ENCODE peak calls at places on chromosomes 7 and 10, in six cellular contexts. One of them, this sample, is unnamed. For H3K27me3, the result is how much of the 10 kb centered on the place peaks cover.

GRCh38 chr10:131242007-131242406 is 69.5 kb downstream of the TCERG1L start:
- DNase-seq in IMR-90: no peak
- DNase-seq in CD8-positive, alpha-beta T cell: no peak
- DNase-seq in PC-9: no peak
- DNase-seq in heart right ventricle: peak
- DNase-seq in K562: peak
- DNase-seq in this sample: no peak

GRCh38 chr10:35467186-35467585 is 130.9 kb downstream of the CCNY start:
- DNase-seq in IMR-90: no peak
- DNase-seq in K562: no peak
- DNase-seq in CD8-positive, alpha-beta T cell: no peak
- DNase-seq in heart right ventricle: no peak
- DNase-seq in PC-9: no peak
- DNase-seq in this sample: no peak

GRCh38 chr7:134071355-134072331 is 55.5 kb upstream of the LRGUK start:
- DNase-seq in IMR-90: no peak
- DNase-seq in CD8-positive, alpha-beta T cell: no peak
- DNase-seq in heart right ventricle: no peak
- DNase-seq in K562: no peak
- DNase-seq in PC-9: no peak
- DNase-seq in this sample: no peak

GRCh38 chr7:26617066-26617465 is 247.3 kb downstream of the SKAP2 start:
- DNase-seq in PC-9: no peak
- DNase-seq in K562: no peak
- DNase-seq in heart right ventricle: no peak
- DNase-seq in CD8-positive, alpha-beta T cell: no peak
- DNase-seq in IMR-90: no peak
- DNase-seq in this sample: no peak

GRCh38 chr7:90751595-90751994 is 155.5 kb downstream of the CDK14 start:
- DNase-seq in K562: no peak
- DNase-seq in heart right ventricle: no peak
- DNase-seq in CD8-positive, alpha-beta T cell: no peak
- DNase-seq in IMR-90: no peak
- DNase-seq in PC-9: no peak
- DNase-seq in this sample: no peak

GRCh38 chr7:142478479-142479220 is 220.8 kb upstream of the PRSS58 start:
- DNase-seq in heart right ventricle: no peak
- DNase-seq in PC-9: peak
- DNase-seq in IMR-90: peak
- DNase-seq in CD8-positive, alpha-beta T cell: no peak
- DNase-seq in K562: peak
- DNase-seq in this sample: peak

GRCh38 chr10:59134785-59135184 is 41.7 kb upstream of the PHYHIPL start:
- DNase-seq in K562: no peak
- DNase-seq in IMR-90: no peak
- DNase-seq in PC-9: no peak
- DNase-seq in CD8-positive, alpha-beta T cell: no peak
- DNase-seq in heart right ventricle: no peak
- DNase-seq in this sample: no peak

GRCh38 chr10:26805567-26806245 is 55.1 kb downstream of the ABI1 start:
- DNase-seq in PC-9: no peak
- DNase-seq in K562: no peak
- DNase-seq in CD8-positive, alpha-beta T cell: no peak
- DNase-seq in heart right ventricle: no peak
- DNase-seq in IMR-90: peak
- DNase-seq in this sample: no peak

GRCh38 chr10:74753295-74754211 is 72.8 kb upstream of the KAT6B start:
- DNase-seq in K562: no peak
- DNase-seq in CD8-positive, alpha-beta T cell: no peak
- DNase-seq in heart right ventricle: no peak
- DNase-seq in IMR-90: peak
- DNase-seq in PC-9: no peak
- DNase-seq in this sample: no peak

GRCh38 chr10:17838080-17838634 is 29.0 kb downstream of the MRC1 start:
- DNase-seq in CD8-positive, alpha-beta T cell: no peak
- DNase-seq in PC-9: no peak
- DNase-seq in K562: no peak
- DNase-seq in IMR-90: no peak
- DNase-seq in heart right ventricle: no peak
- DNase-seq in this sample: no peak

GRCh38 chr10:62424026-62424425 is 49.9 kb downstream of the ZNF365 start:
- DNase-seq in IMR-90: no peak
- DNase-seq in PC-9: no peak
- DNase-seq in CD8-positive, alpha-beta T cell: no peak
- DNase-seq in K562: no peak
- DNase-seq in heart right ventricle: no peak
- DNase-seq in this sample: no peak

GRCh38 chr10:10038358-10038757 is 979.3 kb upstream of the CELF2 start:
- DNase-seq in IMR-90: peak
- DNase-seq in CD8-positive, alpha-beta T cell: no peak
- DNase-seq in PC-9: no peak
- DNase-seq in K562: no peak
- DNase-seq in heart right ventricle: no peak
- DNase-seq in this sample: no peak

GRCh38 chr10:24930427-24930826 is 22.0 kb downstream of the PRTFDC1 start:
- DNase-seq in CD8-positive, alpha-beta T cell: no peak
- DNase-seq in IMR-90: no peak
- DNase-seq in K562: no peak
- DNase-seq in PC-9: no peak
- DNase-seq in heart right ventricle: no peak
- DNase-seq in this sample: no peak

GRCh38 chr7:12834782-12835181 is 147.3 kb downstream of the ARL4A start:
- DNase-seq in PC-9: no peak
- DNase-seq in heart right ventricle: no peak
- DNase-seq in IMR-90: no peak
- DNase-seq in K562: no peak
- DNase-seq in CD8-positive, alpha-beta T cell: no peak
- DNase-seq in this sample: no peak

GRCh38 chr7:14419554-14419953 is 430.1 kb upstream of the ETV1 start:
- DNase-seq in PC-9: no peak
- DNase-seq in IMR-90: no peak
- DNase-seq in heart right ventricle: no peak
- DNase-seq in CD8-positive, alpha-beta T cell: no peak
- DNase-seq in K562: no peak
- DNase-seq in this sample: no peak

GRCh38 chr10:95235676-95236067 is 41.6 kb downstream of the ACSM6 start:
- DNase-seq in IMR-90: no peak
- DNase-seq in PC-9: no peak
- DNase-seq in K562: no peak
- DNase-seq in CD8-positive, alpha-beta T cell: no peak
- DNase-seq in heart right ventricle: no peak
- DNase-seq in this sample: no peak

GRCh38 chr10:55397777-55398176 is 596.7 kb upstream of the PCDH15 start:
- DNase-seq in PC-9: no peak
- DNase-seq in heart right ventricle: no peak
- DNase-seq in CD8-positive, alpha-beta T cell: no peak
- DNase-seq in K562: no peak
- DNase-seq in IMR-90: no peak
- DNase-seq in this sample: no peak

GRCh38 chr7:21430575-21430954 is 2.7 kb downstream of the SP4 start:
- DNase-seq in K562: no peak
- DNase-seq in CD8-positive, alpha-beta T cell: no peak
- DNase-seq in IMR-90: no peak
- DNase-seq in PC-9: no peak
- DNase-seq in heart right ventricle: no peak
- DNase-seq in this sample: no peak
- H3K4me3 ChIP-seq in K562: no peak
- H3K4me3 ChIP-seq in CD8-positive, alpha-beta T cell: peak
- H3K4me3 ChIP-seq in IMR-90: no peak
- H3K4me3 ChIP-seq in PC-9: no peak
- H3K4me3 ChIP-seq in heart right ventricle: peak
- H3K4me3 ChIP-seq in this sample: no peak

DNA sequence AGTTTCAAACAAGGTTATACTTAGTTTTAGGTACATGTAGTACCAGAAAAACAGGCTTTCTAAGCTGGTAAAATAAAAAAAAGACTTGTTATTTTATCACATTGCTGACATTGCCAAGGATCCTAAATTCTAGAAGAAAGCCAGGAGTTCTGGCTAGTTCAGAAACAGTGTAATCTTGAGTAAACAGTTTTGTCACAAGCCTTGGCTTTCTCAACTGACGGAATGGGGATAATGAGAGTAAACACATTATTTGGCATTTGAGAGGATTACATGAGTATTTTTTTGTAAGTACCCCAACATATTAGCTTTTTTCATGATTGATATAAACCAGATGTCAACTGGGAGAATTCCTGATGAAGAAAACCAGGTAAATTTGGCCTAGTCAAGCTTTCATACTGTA is 269.8 kb downstream of the SORCS1 start:
- DNase-seq in heart right ventricle: no peak
- DNase-seq in IMR-90: no peak
- DNase-seq in CD8-positive, alpha-beta T cell: no peak
- DNase-seq in K562: no peak
- DNase-seq in PC-9: no peak
- DNase-seq in this sample: no peak
- H3K27ac ChIP-seq in heart right ventricle: peak
- H3K27ac ChIP-seq in IMR-90: no peak
- H3K27ac ChIP-seq in CD8-positive, alpha-beta T cell: no peak
- H3K27ac ChIP-seq in K562: no peak
- H3K27ac ChIP-seq in PC-9: no peak
- H3K27ac ChIP-seq in this sample: no peak

DNA sequence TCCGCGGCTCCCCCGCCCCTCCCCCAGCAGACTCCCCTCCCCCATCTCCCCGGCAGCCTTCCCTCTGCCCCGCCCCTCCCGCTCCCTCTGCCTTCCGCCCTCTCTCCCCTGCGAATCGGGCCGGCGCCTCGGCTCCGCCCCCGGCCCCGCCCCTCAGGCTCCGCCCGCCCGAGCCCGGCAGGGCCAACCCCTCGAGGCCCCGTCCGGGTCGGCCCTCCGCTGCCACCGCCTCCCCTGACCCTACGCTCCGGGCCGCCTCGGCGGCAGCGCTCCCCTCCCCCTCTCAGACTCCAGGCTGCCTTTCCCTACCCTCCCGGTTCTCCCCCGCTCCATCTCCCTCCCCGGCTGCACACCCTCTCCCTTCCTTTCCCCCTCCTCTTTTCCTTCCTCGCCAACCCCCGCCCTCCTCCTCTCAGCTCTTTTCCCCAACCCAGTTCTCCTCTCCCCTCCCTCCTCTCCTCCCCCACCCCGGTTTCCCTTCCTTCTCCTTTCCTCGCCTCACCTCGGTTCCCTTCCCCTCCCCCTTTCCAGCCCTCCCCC is 1.6 kb downstream of the ZNF467 start:
- DNase-seq in K562: peak
- DNase-seq in CD8-positive, alpha-beta T cell: peak
- DNase-seq in heart right ventricle: peak
- DNase-seq in PC-9: peak
- DNase-seq in IMR-90: peak
- DNase-seq in this sample: peak
- H3K27me3 ChIP-seq in K562: under half
- H3K27me3 ChIP-seq in CD8-positive, alpha-beta T cell: under half
- H3K27me3 ChIP-seq in heart right ventricle: under half
- H3K27me3 ChIP-seq in PC-9: under half
- H3K27me3 ChIP-seq in IMR-90: under half
- H3K27me3 ChIP-seq in this sample: under half

DNA sequence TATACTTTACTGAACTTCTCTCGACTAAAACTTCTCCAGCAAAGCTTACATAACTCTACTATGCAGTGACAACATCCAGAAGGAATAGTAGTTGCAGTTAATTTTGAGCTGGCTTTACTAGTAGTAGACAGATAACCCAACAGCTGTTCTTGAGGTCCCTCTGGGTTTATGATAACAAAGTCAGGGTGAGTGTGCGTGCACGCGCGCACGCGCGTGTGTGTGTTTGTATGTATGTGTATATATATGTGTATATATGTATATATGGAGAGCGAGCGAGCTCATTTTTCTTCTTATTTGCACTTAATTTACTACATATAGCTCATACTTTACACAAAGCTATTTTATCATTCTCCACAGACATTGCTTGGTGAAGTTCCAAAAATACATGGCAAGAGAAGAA is 105.8 kb upstream of the TMEM168 start:
- DNase-seq in K562: no peak
- DNase-seq in PC-9: no peak
- DNase-seq in CD8-positive, alpha-beta T cell: no peak
- DNase-seq in heart right ventricle: no peak
- DNase-seq in IMR-90: no peak
- DNase-seq in this sample: no peak
- H3K4me3 ChIP-seq in K562: no peak
- H3K4me3 ChIP-seq in PC-9: no peak
- H3K4me3 ChIP-seq in CD8-positive, alpha-beta T cell: no peak
- H3K4me3 ChIP-seq in heart right ventricle: no peak
- H3K4me3 ChIP-seq in IMR-90: no peak
- H3K4me3 ChIP-seq in this sample: no peak

GRCh38 chr10:122149607-122150505 is 121.2 kb upstream of the BTBD16 start:
- DNase-seq in IMR-90: no peak
- DNase-seq in CD8-positive, alpha-beta T cell: no peak
- DNase-seq in PC-9: no peak
- DNase-seq in heart right ventricle: peak
- DNase-seq in K562: no peak
- DNase-seq in this sample: peak
- H3K27ac ChIP-seq in IMR-90: no peak
- H3K27ac ChIP-seq in CD8-positive, alpha-beta T cell: no peak
- H3K27ac ChIP-seq in PC-9: no peak
- H3K27ac ChIP-seq in heart right ventricle: peak
- H3K27ac ChIP-seq in K562: no peak
- H3K27ac ChIP-seq in this sample: peak

DNA sequence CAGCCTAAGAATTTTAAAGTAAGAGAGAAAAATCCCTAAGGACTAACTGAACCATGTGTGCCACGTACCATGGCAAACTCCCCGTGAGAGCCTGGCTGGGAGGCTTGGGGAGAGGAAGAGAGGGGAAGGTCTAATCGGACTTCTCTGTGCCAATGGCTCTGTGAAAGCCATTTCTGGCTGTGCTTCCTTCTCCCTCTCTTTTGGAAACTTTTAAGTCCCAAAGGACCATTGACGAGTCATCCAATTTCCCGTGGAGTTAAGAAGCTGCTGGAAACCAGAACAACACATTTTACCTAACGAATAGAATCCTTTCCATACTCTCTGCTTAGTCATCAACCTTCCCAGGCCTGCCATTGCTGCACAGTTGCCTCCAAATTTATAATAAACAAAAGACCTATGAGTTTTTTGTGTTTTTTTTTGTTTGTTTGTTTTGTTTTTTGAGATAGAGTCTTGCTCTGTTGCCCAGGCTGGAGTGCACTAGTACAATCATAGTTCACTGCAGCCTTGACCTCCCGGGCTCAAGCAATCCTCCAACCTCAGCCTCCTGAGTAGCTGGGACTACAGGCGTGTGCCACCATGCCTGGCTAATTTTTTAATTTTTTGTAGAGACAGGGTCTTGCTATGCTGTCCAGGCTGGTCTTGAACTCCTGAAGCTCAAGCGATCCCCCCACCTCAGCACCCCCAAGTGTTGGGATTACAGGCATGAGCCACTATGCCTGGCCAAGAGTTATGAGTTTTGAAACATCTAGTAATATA is 13.2 kb downstream of the LAMB1 start:
- DNase-seq in CD8-positive, alpha-beta T cell: no peak
- DNase-seq in K562: no peak
- DNase-seq in PC-9: no peak
- DNase-seq in heart right ventricle: peak
- DNase-seq in IMR-90: peak
- DNase-seq in this sample: no peak
- H3K27me3 ChIP-seq in CD8-positive, alpha-beta T cell: under half
- H3K27me3 ChIP-seq in K562: under half
- H3K27me3 ChIP-seq in PC-9: under half
- H3K27me3 ChIP-seq in heart right ventricle: under half
- H3K27me3 ChIP-seq in IMR-90: under half
- H3K27me3 ChIP-seq in this sample: under half

GRCh38 chr7:100545636-100546128 is 6.7 kb downstream of the AGFG2 start:
- DNase-seq in IMR-90: peak
- DNase-seq in CD8-positive, alpha-beta T cell: no peak
- DNase-seq in heart right ventricle: peak
- DNase-seq in PC-9: peak
- DNase-seq in K562: peak
- DNase-seq in this sample: no peak
- H3K4me3 ChIP-seq in IMR-90: no peak
- H3K4me3 ChIP-seq in CD8-positive, alpha-beta T cell: peak
- H3K4me3 ChIP-seq in heart right ventricle: peak
- H3K4me3 ChIP-seq in PC-9: peak
- H3K4me3 ChIP-seq in K562: no peak
- H3K4me3 ChIP-seq in this sample: no peak